ENCODE peak calls at places on chromosomes 13 and 19, in eight cellular contexts. X is osteoblast, T is substantia nigra, C is GM20000, B is HT-29, V is T-cell, S is BJ, Y is NCI-H2081. E is an unnamed sample.

GRCh38 chr13:96817336-96817941 is 176.8 kb downstream of the OXGR1 start:
- DNase-seq in X (no peak), T (no peak), C (no peak), B (peak), V (no peak), S (no peak), Y (peak), E (no peak)

GRCh38 chr19:29176981-29177754 is 35.8 kb downstream of the UQCRFS1 start:
- DNase-seq in X (no peak), T (no peak), C (no peak), B (no peak), V (no peak), S (no peak), Y (no peak), E (no peak)

GRCh38 chr19:58217069-58217481 is 11.6 kb upstream of the ZNF544 start:
- DNase-seq in X (no peak), T (no peak), C (no peak), B (no peak), V (no peak), S (no peak), Y (no peak), E (no peak)

GRCh38 chr13:74570834-74571233 is 436.6 kb upstream of the KLF12 start:
- DNase-seq in X (no peak), T (no peak), C (no peak), B (no peak), V (no peak), S (no peak), Y (no peak), E (no peak)

GRCh38 chr19:13115936-13116281 is 631 bp downstream of the TRMT1 start:
- DNase-seq in X (no peak), T (no peak), C (no peak), B (no peak), V (no peak), S (no peak), Y (no peak), E (no peak)

GRCh38 chr19:38011426-38011825 is 104.4 kb downstream of the SIPA1L3 start:
- DNase-seq in X (no peak), T (no peak), C (no peak), B (no peak), V (no peak), S (no peak), Y (no peak), E (no peak)

GRCh38 chr13:78133511-78133910 is 214.9 kb upstream of the EDNRB start:
- DNase-seq in X (no peak), T (no peak), C (no peak), B (no peak), V (no peak), S (no peak), Y (no peak), E (no peak)

GRCh38 chr19:14479309-14479984 is 4.3 kb upstream of the PTGER1 start:
- DNase-seq in X (peak), T (no peak), C (no peak), B (no peak), V (no peak), S (no peak), Y (no peak), E (no peak)

GRCh38 chr13:55155046-55155445 is 1985.7 kb upstream of the PRR20A start:
- DNase-seq in X (no peak), T (no peak), C (no peak), B (no peak), V (no peak), S (no peak), Y (peak), E (no peak)

GRCh38 chr19:47187023-47187655 is 43.9 kb downstream of the BBC3 start:
- DNase-seq in X (no peak), T (no peak), C (peak), B (peak), V (no peak), S (no peak), Y (no peak), E (no peak)

GRCh38 chr13:41286370-41286769 is 23.0 kb upstream of the MTRF1 start:
- DNase-seq in X (no peak), T (no peak), C (no peak), B (no peak), V (no peak), S (no peak), Y (no peak), E (no peak)

GRCh38 chr13:73220966-73221720 is 162.3 kb downstream of the KLF5 start:
- DNase-seq in X (no peak), T (no peak), C (no peak), B (peak), V (no peak), S (no peak), Y (no peak), E (no peak)

GRCh38 chr13:113446488-113446854 is 6.8 kb downstream of the ADPRHL1 start:
- DNase-seq in X (peak), T (no peak), C (no peak), B (no peak), V (no peak), S (no peak), Y (no peak), E (no peak)

GRCh38 chr19:33396701-33397535 is 23.4 kb downstream of the CEBPG start:
- DNase-seq in X (peak), T (no peak), C (no peak), B (no peak), V (no peak), S (no peak), Y (no peak), E (no peak)

GRCh38 chr13:39035204-39035603 is 2.7 kb downstream of the PROSER1 start:
- DNase-seq in X (no peak), T (no peak), C (no peak), B (peak), V (no peak), S (no peak), Y (no peak), E (no peak)

GRCh38 chr13:44271031-44271433 is 102.6 kb upstream of the SERP2 start:
- DNase-seq in X (peak), T (no peak), C (no peak), B (no peak), V (no peak), S (no peak), Y (no peak), E (no peak)

GRCh38 chr19:4369888-4370260 is 26.5 kb downstream of the MPND start:
- DNase-seq in X (peak), T (peak), C (peak), B (peak), V (peak), S (no peak), Y (no peak), E (no peak)

GRCh38 chr19:13430790-13431582 is 75.3 kb downstream of the CACNA1A start:
- DNase-seq in X (peak), T (peak), C (peak), B (peak), V (peak), S (no peak), Y (peak), E (peak)

GRCh38 chr13:52084971-52085370 is 43.9 kb downstream of the NEK5 start:
- DNase-seq in X (no peak), T (no peak), C (no peak), B (no peak), V (no peak), S (no peak), Y (no peak), E (no peak)

GRCh38 chr13:111904701-111905608 is 162.0 kb upstream of the SOX1 start:
- DNase-seq in X (no peak), T (no peak), C (no peak), B (peak), V (no peak), S (no peak), Y (no peak), E (no peak)

GRCh38 chr13:106527806-106528205 is 7.7 kb downstream of the EFNB2 start:
- DNase-seq in X (no peak), T (no peak), C (no peak), B (peak), V (no peak), S (no peak), Y (no peak), E (no peak)

GRCh38 chr19:8395621-8396082 is 5.5 kb downstream of the RAB11B start:
- DNase-seq in X (peak), T (no peak), C (no peak), B (no peak), V (no peak), S (no peak), Y (no peak), E (no peak)

GRCh38 chr19:55261671-55262126 is 2.9 kb upstream of the PPP6R1 start:
- DNase-seq in X (no peak), T (no peak), C (no peak), B (no peak), V (no peak), S (no peak), Y (no peak), E (no peak)

GRCh38 chr13:76884167-76884566 is 2.0 kb downstream of the KCTD12 start:
- DNase-seq in X (peak), T (peak), C (no peak), B (peak), V (peak), S (no peak), Y (peak), E (no peak)

GRCh38 chr13:19836472-19836871 is 27.0 kb downstream of the ZMYM5 start:
- DNase-seq in X (no peak), T (no peak), C (no peak), B (no peak), V (no peak), S (no peak), Y (no peak), E (no peak)

GRCh38 chr13:67934615-67935330 is 704.6 kb upstream of the PCDH9 start:
- DNase-seq in X (no peak), T (no peak), C (no peak), B (no peak), V (no peak), S (no peak), Y (no peak), E (no peak)

GRCh38 chr19:16062789-16063188 is 13.5 kb upstream of the TPM4 start:
- DNase-seq in X (peak), T (no peak), C (peak), B (peak), V (peak), S (no peak), Y (peak), E (no peak)

GRCh38 chr13:33372251-33372919 is 86.8 kb upstream of the STARD13 start:
- DNase-seq in X (peak), T (no peak), C (no peak), B (no peak), V (no peak), S (no peak), Y (no peak), E (no peak)

GRCh38 chr19:9865732-9866627 is 30.9 kb downstream of the PIN1 start:
- DNase-seq in X (no peak), T (no peak), C (no peak), B (no peak), V (peak), S (no peak), Y (no peak), E (no peak)

GRCh38 chr19:39919976-39920375 is 14.5 kb downstream of the FCGBP start:
- DNase-seq in X (peak), T (no peak), C (peak), B (no peak), V (no peak), S (no peak), Y (no peak), E (no peak)

GRCh38 chr13:99909836-99910619 is 61.5 kb downstream of the ZIC5 start:
- DNase-seq in X (no peak), T (no peak), C (no peak), B (no peak), V (no peak), S (no peak), Y (peak), E (no peak)

GRCh38 chr13:111644750-111645149 is 324.3 kb downstream of the TEX29 start:
- DNase-seq in X (no peak), T (no peak), C (no peak), B (no peak), V (no peak), S (no peak), Y (no peak), E (no peak)